ENCODE peak calls at places on chromosomes 5 and 9, in six cellular contexts. F, O, X, K, D and G are unnamed samples. For H3K27me3 and H3K4me1, the result is how much of the 10 kb centered on the place peaks cover.

GRCh38 chr5:6465831-6466790 is 17.5 kb downstream of the UBE2QL1 start:
- DNase-seq in D (no peak), F (no peak), K (no peak), O (no peak), X (no peak), G (no peak)

GRCh38 chr9:128724744-128725211 is 851 bp upstream of the ZDHHC12 start:
- DNase-seq in F (peak), X (peak), D (peak), O (peak), K (peak), G (peak)

GRCh38 chr5:61881821-61882220 is 424.2 kb upstream of the KIF2A start:
- DNase-seq in O (no peak), X (peak), D (no peak), K (no peak), F (no peak), G (no peak)

GRCh38 chr5:8628521-8628920 is 759.6 kb downstream of the MTRR start:
- DNase-seq in D (no peak), X (no peak), O (no peak), F (no peak), K (no peak), G (no peak)

GRCh38 chr5:132256086-132256782 is 1.3 kb upstream of the PDLIM4 start:
- DNase-seq in D (no peak), F (no peak), K (no peak), X (no peak), O (no peak), G (no peak)

GRCh38 chr9:134966270-134966669 is 48.6 kb upstream of the FCN1 start:
- DNase-seq in O (no peak), K (no peak), X (no peak), F (no peak), D (no peak), G (no peak)

GRCh38 chr5:172005708-172006377 is 595 bp downstream of the FBXW11 start:
- DNase-seq in O (no peak), K (peak), F (no peak), D (peak), X (no peak), G (peak)

GRCh38 chr9:37515620-37516258 is 30.0 kb downstream of the POLR1E start:
- DNase-seq in D (no peak), X (no peak), K (no peak), F (no peak), O (no peak), G (no peak)

GRCh38 chr5:52783226-52783959 is 4.3 kb upstream of the ITGA1 start:
- DNase-seq in O (peak), X (no peak), K (no peak), F (no peak), D (no peak), G (no peak)

DNA sequence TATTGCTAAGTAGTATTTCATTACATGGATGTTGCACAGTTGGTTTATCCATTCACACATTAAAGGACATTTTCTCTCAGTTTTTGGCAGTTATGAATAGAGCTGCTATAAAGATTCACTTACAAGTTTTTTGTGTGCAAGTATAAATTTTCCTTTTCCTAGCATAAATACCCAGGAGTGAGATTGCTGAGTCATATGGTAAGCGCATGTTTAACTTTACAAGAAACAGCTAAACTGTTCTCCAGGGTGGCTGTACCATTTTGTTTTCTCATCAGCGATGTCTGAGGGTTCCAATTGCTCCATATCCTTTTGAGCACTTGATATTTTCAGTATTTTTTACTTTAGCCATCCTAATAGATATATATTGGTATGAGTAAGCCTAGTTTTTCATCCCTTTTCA is 16.4 kb upstream of the ABCA1 start:
- DNase-seq in D (no peak), F (no peak), X (peak), O (peak), K (no peak), G (no peak)
- H3K27ac ChIP-seq in D (no peak), F (no peak), X (no peak), O (no peak), K (no peak), G (no peak)

GRCh38 chr9:131755541-131756198 is 15.8 kb upstream of the RAPGEF1 start:
- DNase-seq in O (peak), X (peak), D (peak), K (peak), F (peak), G (peak)
- H3K27me3 ChIP-seq in O (under half), X (under half), D (under half), K (under half), F (under half), G (under half)

GRCh38 chr9:133707065-133707760 is 30.9 kb downstream of the SARDH start:
- DNase-seq in D (no peak), F (no peak), K (peak), O (peak), X (peak), G (no peak)
- H3K4me1 ChIP-seq in D (under half), F (under half), K (under half), O (under half), X (under half), G (under half)

GRCh38 chr5:169694221-169694620 is 57.1 kb downstream of the DOCK2 start:
- DNase-seq in F (no peak), O (no peak), D (no peak), X (peak), K (no peak), G (no peak)
- H3K27ac ChIP-seq in F (no peak), O (no peak), D (no peak), X (no peak), K (no peak), G (no peak)

GRCh38 chr5:38433160-38433861 is 123.1 kb downstream of the LIFR start:
- DNase-seq in K (no peak), X (peak), F (no peak), D (no peak), O (peak), G (no peak)
- H3K27me3 ChIP-seq in K (under half), X (under half), F (under half), D (under half), O (under half), G (under half)

DNA sequence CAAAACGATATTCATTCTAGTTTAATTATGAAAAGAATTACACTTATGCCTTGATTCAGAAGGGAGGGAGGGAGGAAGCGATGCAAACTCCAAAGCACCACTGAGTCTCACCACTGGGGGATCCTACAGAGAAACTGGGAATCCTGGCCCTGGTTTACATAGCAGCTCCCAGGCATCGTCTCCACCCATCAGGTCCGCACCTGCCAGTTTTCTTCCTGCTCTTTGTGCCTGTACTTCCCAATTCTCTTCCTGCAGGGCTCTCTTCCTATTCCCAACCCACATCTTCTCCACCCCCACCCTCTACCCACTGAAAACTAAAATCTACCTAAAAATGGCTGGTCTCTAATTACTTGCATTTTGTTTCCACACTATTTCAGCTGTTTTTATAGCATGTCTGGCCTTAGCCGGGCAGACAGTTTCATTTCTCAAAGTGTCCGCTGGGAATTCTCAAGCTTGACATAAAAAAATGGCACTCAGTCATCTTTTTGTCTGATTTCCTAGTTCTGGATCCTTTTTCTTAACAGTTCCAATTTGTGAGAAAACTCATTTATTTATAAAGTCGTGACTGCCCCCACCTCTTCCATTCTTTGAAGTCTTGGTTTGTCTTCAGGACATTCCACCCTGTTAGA is 1.6 kb upstream of the TNIP1 start:
- DNase-seq in D (peak), F (no peak), X (peak), K (no peak), O (no peak), G (no peak)
- H3K4me1 ChIP-seq in D (under half), F (under half), X (under half), K (under half), O (under half), G (half or more)

GRCh38 chr9:7799234-7799933 is at the start of gene DMAC1:
- DNase-seq in X (peak), O (peak), K (peak), F (peak), D (peak), G (peak)
- H3K27ac ChIP-seq in X (peak), O (peak), K (peak), F (peak), D (peak), G (peak)